ENCODE peak calls at places on chromosome X, in eight cellular contexts. One of them, this sample, is unnamed.

GRCh38 chrX:14630724-14631123 is 101.4 kb downstream of the GLRA2 start:
- ATAC-seq in T-cell: no peak
- ATAC-seq in aorta: no peak
- ATAC-seq in stimulated activated memory B cell treated with anti-CD40 and anti-IgM and Interleukin-4, amounts not matched to agents 10 μg/mL and 1 μg/mL and 100 μg/mL, for 72 hours: no peak
- ATAC-seq in stimulated activated effector memory CD8-positive, alpha-beta T cell treated with anti-CD3 and anti-CD28 coated beads, Interleukin-12 subunit alpha, Interleukin-12 subunit beta, amount 100 ng/mL, for 72 hours: no peak
- ATAC-seq in mucosa of descending colon: no peak
- ATAC-seq in activated T-cell treated with anti-CD3 and anti-CD28 coated beads, Interleukin-2, amount 50 U/mL, for 4 hours: no peak
- ATAC-seq in heart right ventricle: no peak
- ATAC-seq in this sample: no peak

GRCh38 chrX:15616531-15616930 is 15.8 kb upstream of the ACE2 start:
- ATAC-seq in T-cell: no peak
- ATAC-seq in mucosa of descending colon: no peak
- ATAC-seq in heart right ventricle: no peak
- ATAC-seq in activated T-cell treated with anti-CD3 and anti-CD28 coated beads, Interleukin-2, amount 50 U/mL, for 4 hours: no peak
- ATAC-seq in stimulated activated effector memory CD8-positive, alpha-beta T cell treated with anti-CD3 and anti-CD28 coated beads, Interleukin-12 subunit alpha, Interleukin-12 subunit beta, amount 100 ng/mL, for 72 hours: no peak
- ATAC-seq in aorta: peak
- ATAC-seq in stimulated activated memory B cell treated with anti-CD40 and anti-IgM and Interleukin-4, amounts not matched to agents 10 μg/mL and 1 μg/mL and 100 μg/mL, for 72 hours: no peak
- ATAC-seq in this sample: no peak

GRCh38 chrX:80004458-80004857 is 10.1 kb upstream of the TBX22 start:
- ATAC-seq in activated T-cell treated with anti-CD3 and anti-CD28 coated beads, Interleukin-2, amount 50 U/mL, for 4 hours: no peak
- ATAC-seq in stimulated activated memory B cell treated with anti-CD40 and anti-IgM and Interleukin-4, amounts not matched to agents 10 μg/mL and 1 μg/mL and 100 μg/mL, for 72 hours: no peak
- ATAC-seq in heart right ventricle: no peak
- ATAC-seq in aorta: no peak
- ATAC-seq in stimulated activated effector memory CD8-positive, alpha-beta T cell treated with anti-CD3 and anti-CD28 coated beads, Interleukin-12 subunit alpha, Interleukin-12 subunit beta, amount 100 ng/mL, for 72 hours: no peak
- ATAC-seq in T-cell: no peak
- ATAC-seq in mucosa of descending colon: no peak
- ATAC-seq in this sample: no peak

GRCh38 chrX:108225456-108225730 is 133.8 kb downstream of the ATG4A start:
- ATAC-seq in activated T-cell treated with anti-CD3 and anti-CD28 coated beads, Interleukin-2, amount 50 U/mL, for 4 hours: no peak
- ATAC-seq in T-cell: no peak
- ATAC-seq in stimulated activated memory B cell treated with anti-CD40 and anti-IgM and Interleukin-4, amounts not matched to agents 10 μg/mL and 1 μg/mL and 100 μg/mL, for 72 hours: no peak
- ATAC-seq in stimulated activated effector memory CD8-positive, alpha-beta T cell treated with anti-CD3 and anti-CD28 coated beads, Interleukin-12 subunit alpha, Interleukin-12 subunit beta, amount 100 ng/mL, for 72 hours: no peak
- ATAC-seq in heart right ventricle: no peak
- ATAC-seq in aorta: no peak
- ATAC-seq in mucosa of descending colon: no peak
- ATAC-seq in this sample: no peak

GRCh38 chrX:3142259-3143042 is 101.2 kb downstream of the ARSF start:
- ATAC-seq in mucosa of descending colon: no peak
- ATAC-seq in stimulated activated memory B cell treated with anti-CD40 and anti-IgM and Interleukin-4, amounts not matched to agents 10 μg/mL and 1 μg/mL and 100 μg/mL, for 72 hours: no peak
- ATAC-seq in heart right ventricle: no peak
- ATAC-seq in activated T-cell treated with anti-CD3 and anti-CD28 coated beads, Interleukin-2, amount 50 U/mL, for 4 hours: peak
- ATAC-seq in stimulated activated effector memory CD8-positive, alpha-beta T cell treated with anti-CD3 and anti-CD28 coated beads, Interleukin-12 subunit alpha, Interleukin-12 subunit beta, amount 100 ng/mL, for 72 hours: no peak
- ATAC-seq in T-cell: no peak
- ATAC-seq in aorta: no peak
- ATAC-seq in this sample: no peak

GRCh38 chrX:152926279-152926678 is 28.4 kb downstream of the ZNF185 start:
- ATAC-seq in stimulated activated effector memory CD8-positive, alpha-beta T cell treated with anti-CD3 and anti-CD28 coated beads, Interleukin-12 subunit alpha, Interleukin-12 subunit beta, amount 100 ng/mL, for 72 hours: peak
- ATAC-seq in stimulated activated memory B cell treated with anti-CD40 and anti-IgM and Interleukin-4, amounts not matched to agents 10 μg/mL and 1 μg/mL and 100 μg/mL, for 72 hours: peak
- ATAC-seq in mucosa of descending colon: peak
- ATAC-seq in activated T-cell treated with anti-CD3 and anti-CD28 coated beads, Interleukin-2, amount 50 U/mL, for 4 hours: peak
- ATAC-seq in aorta: no peak
- ATAC-seq in T-cell: peak
- ATAC-seq in heart right ventricle: no peak
- ATAC-seq in this sample: peak

GRCh38 chrX:39957816-39958561 is 139.8 kb downstream of the BCOR start:
- ATAC-seq in stimulated activated effector memory CD8-positive, alpha-beta T cell treated with anti-CD3 and anti-CD28 coated beads, Interleukin-12 subunit alpha, Interleukin-12 subunit beta, amount 100 ng/mL, for 72 hours: no peak
- ATAC-seq in T-cell: no peak
- ATAC-seq in activated T-cell treated with anti-CD3 and anti-CD28 coated beads, Interleukin-2, amount 50 U/mL, for 4 hours: no peak
- ATAC-seq in stimulated activated memory B cell treated with anti-CD40 and anti-IgM and Interleukin-4, amounts not matched to agents 10 μg/mL and 1 μg/mL and 100 μg/mL, for 72 hours: no peak
- ATAC-seq in aorta: peak
- ATAC-seq in heart right ventricle: peak
- ATAC-seq in mucosa of descending colon: peak
- ATAC-seq in this sample: no peak

GRCh38 chrX:53422915-53423268 is 219 bp downstream of the RIBC1 start:
- ATAC-seq in aorta: no peak
- ATAC-seq in mucosa of descending colon: peak
- ATAC-seq in stimulated activated memory B cell treated with anti-CD40 and anti-IgM and Interleukin-4, amounts not matched to agents 10 μg/mL and 1 μg/mL and 100 μg/mL, for 72 hours: no peak
- ATAC-seq in activated T-cell treated with anti-CD3 and anti-CD28 coated beads, Interleukin-2, amount 50 U/mL, for 4 hours: no peak
- ATAC-seq in heart right ventricle: peak
- ATAC-seq in stimulated activated effector memory CD8-positive, alpha-beta T cell treated with anti-CD3 and anti-CD28 coated beads, Interleukin-12 subunit alpha, Interleukin-12 subunit beta, amount 100 ng/mL, for 72 hours: no peak
- ATAC-seq in T-cell: no peak
- ATAC-seq in this sample: no peak

GRCh38 chrX:55796496-55796895 is 78.9 kb downstream of the RRAGB start:
- ATAC-seq in T-cell: no peak
- ATAC-seq in mucosa of descending colon: no peak
- ATAC-seq in heart right ventricle: no peak
- ATAC-seq in stimulated activated memory B cell treated with anti-CD40 and anti-IgM and Interleukin-4, amounts not matched to agents 10 μg/mL and 1 μg/mL and 100 μg/mL, for 72 hours: no peak
- ATAC-seq in aorta: no peak
- ATAC-seq in stimulated activated effector memory CD8-positive, alpha-beta T cell treated with anti-CD3 and anti-CD28 coated beads, Interleukin-12 subunit alpha, Interleukin-12 subunit beta, amount 100 ng/mL, for 72 hours: no peak
- ATAC-seq in activated T-cell treated with anti-CD3 and anti-CD28 coated beads, Interleukin-2, amount 50 U/mL, for 4 hours: no peak
- ATAC-seq in this sample: no peak

GRCh38 chrX:154542723-154543424 is 3.8 kb downstream of the G6PD start:
- ATAC-seq in stimulated activated effector memory CD8-positive, alpha-beta T cell treated with anti-CD3 and anti-CD28 coated beads, Interleukin-12 subunit alpha, Interleukin-12 subunit beta, amount 100 ng/mL, for 72 hours: peak
- ATAC-seq in heart right ventricle: no peak
- ATAC-seq in mucosa of descending colon: no peak
- ATAC-seq in T-cell: no peak
- ATAC-seq in aorta: no peak
- ATAC-seq in activated T-cell treated with anti-CD3 and anti-CD28 coated beads, Interleukin-2, amount 50 U/mL, for 4 hours: peak
- ATAC-seq in stimulated activated memory B cell treated with anti-CD40 and anti-IgM and Interleukin-4, amounts not matched to agents 10 μg/mL and 1 μg/mL and 100 μg/mL, for 72 hours: peak
- ATAC-seq in this sample: no peak

This sample was measured in activated T-helper 17 cell treated with anti-CD3 and anti-CD28 coated beads, Interleukin-2, amount 50 U/mL, for 72 hours.